ENCODE peak calls at places on chromosomes 13 and 19, in six cellular contexts. W is uterus; H is heart right ventricle; P is effector memory CD4-positive, alpha-beta T cell; V is esophagus muscularis mucosa; T is ovary. G is an unnamed sample. For H3K4me1, the result is how much of the 10 kb centered on the place peaks cover.

GRCh38 chr19:39679056-39679790 is 23.5 kb downstream of the LGALS16 start:
- DNase-seq in T (no peak), V (no peak), W (no peak), H (peak), P (no peak), G (no peak)

GRCh38 chr13:41707192-41707858 is 250.0 kb downstream of the RGCC start:
- DNase-seq in T (no peak), H (no peak), V (no peak), W (no peak), P (no peak), G (no peak)

GRCh38 chr13:44396963-44397580 is 23.4 kb downstream of the SERP2 start:
- DNase-seq in H (peak), W (peak), T (no peak), P (no peak), V (no peak), G (no peak)

GRCh38 chr19:54183431-54183830 is 5.9 kb downstream of the MBOAT7 start:
- DNase-seq in V (no peak), T (no peak), H (no peak), P (no peak), W (no peak), G (no peak)

GRCh38 chr19:38849746-38850230 is at the start of gene HNRNPL:
- DNase-seq in W (no peak), P (peak), T (peak), H (no peak), V (no peak), G (peak)

GRCh38 chr13:49351871-49352270 is 92.0 kb downstream of the CAB39L start:
- DNase-seq in T (no peak), H (no peak), V (no peak), P (no peak), W (no peak), G (no peak)

GRCh38 chr13:98384739-98385138 is 192.2 kb downstream of the STK24 start:
- DNase-seq in V (no peak), P (no peak), T (no peak), H (no peak), W (no peak), G (no peak)

GRCh38 chr13:97275265-97275664 is 53.1 kb downstream of the MBNL2 start:
- DNase-seq in T (no peak), P (no peak), H (peak), W (no peak), V (no peak), G (no peak)

GRCh38 chr13:52892925-52893324 is 44.5 kb upstream of the PCDH8 start:
- DNase-seq in P (no peak), H (no peak), W (no peak), T (no peak), V (no peak), G (no peak)

GRCh38 chr19:10861118-10861651 is 10.2 kb upstream of the CARM1 start:
- DNase-seq in W (no peak), P (no peak), V (no peak), H (no peak), T (no peak), G (no peak)

GRCh38 chr19:16386619-16387240 is 62.1 kb downstream of the KLF2 start:
- DNase-seq in W (no peak), T (peak), V (no peak), H (no peak), P (peak), G (peak)

GRCh38 chr13:42633495-42633894 is 59.5 kb downstream of the TNFSF11 start:
- DNase-seq in T (no peak), V (no peak), H (no peak), W (no peak), P (no peak), G (no peak)

GRCh38 chr13:96191367-96191766 is 101.5 kb downstream of the HS6ST3 start:
- DNase-seq in V (no peak), H (no peak), P (no peak), W (no peak), T (no peak), G (no peak)

GRCh38 chr19:40862785-40863184 is 12.5 kb upstream of the CYP2A6 start:
- DNase-seq in T (no peak), P (no peak), V (no peak), W (no peak), H (no peak), G (no peak)

GRCh38 chr13:83568019-83568418 is 314.3 kb downstream of the SLITRK1 start:
- DNase-seq in T (no peak), W (no peak), H (no peak), P (no peak), V (no peak), G (no peak)

GRCh38 chr19:16290692-16291091 is 33.9 kb upstream of the KLF2 start:
- DNase-seq in P (no peak), T (no peak), W (peak), V (no peak), H (peak), G (no peak)

GRCh38 chr13:72652681-72653080 is 74.7 kb downstream of the MZT1 start:
- DNase-seq in T (no peak), W (no peak), H (no peak), P (no peak), V (no peak), G (no peak)

GRCh38 chr13:111505175-111505777 is 184.8 kb downstream of the TEX29 start:
- DNase-seq in T (no peak), H (no peak), P (no peak), V (no peak), W (no peak), G (no peak)

GRCh38 chr19:18122860-18123795 is 25.6 kb downstream of the MAST3 start:
- DNase-seq in H (no peak), P (no peak), V (no peak), T (no peak), W (peak), G (no peak)

GRCh38 chr19:41705393-41706174 is 2.8 kb upstream of the CEACAM5 start:
- DNase-seq in W (no peak), T (no peak), V (no peak), H (no peak), P (no peak), G (peak)

GRCh38 chr13:46386426-46386995 is 541 bp downstream of the RUBCNL start:
- DNase-seq in V (no peak), H (no peak), T (no peak), W (no peak), P (no peak), G (no peak)
- H3K4me1 ChIP-seq in V (under half), H (under half), T (under half), W (under half), P (under half), G (under half)

GRCh38 chr19:2616741-2617392 is 85.6 kb downstream of the GNG7 start:
- DNase-seq in H (peak), W (no peak), V (no peak), T (no peak), P (no peak), G (peak)
- H3K4me1 ChIP-seq in H (under half), W (under half), V (under half), T (under half), P (half or more), G (half or more)

GRCh38 chr13:100045355-100045754 is 43.5 kb upstream of the PCCA start:
- DNase-seq in V (peak), W (no peak), H (no peak), T (no peak), P (no peak), G (no peak)
- H3K4me1 ChIP-seq in V (under half), W (under half), H (under half), T (under half), P (under half), G (under half)

GRCh38 chr19:2524840-2525723 is 49.2 kb downstream of the GADD45B start:
- DNase-seq in T (no peak), P (no peak), W (no peak), H (no peak), V (no peak), G (no peak)

GRCh38 chr19:2527716-2528115 is 51.8 kb downstream of the GADD45B start:
- DNase-seq in W (no peak), H (no peak), T (no peak), V (no peak), P (no peak), G (no peak)

GRCh38 chr19:2527171-2527570 is 51.2 kb downstream of the GADD45B start:
- DNase-seq in V (no peak), H (no peak), P (no peak), T (no peak), W (no peak), G (no peak)

GRCh38 chr19:2523630-2524311 is 47.8 kb downstream of the GADD45B start:
- DNase-seq in T (no peak), H (no peak), V (no peak), P (no peak), W (no peak), G (no peak)

GRCh38 chr19:2524361-2524839 is 48.5 kb downstream of the GADD45B start:
- DNase-seq in T (no peak), W (no peak), P (no peak), H (no peak), V (no peak), G (no peak)
- H3K4me1 ChIP-seq in T (under half), W (under half), P (under half), H (under half), V (under half), G (under half)

G was measured in CD4-positive, alpha-beta memory T cell.